ENCODE peak calls at places on chromosome 9, in ten cellular contexts. One of them, this sample, is unnamed.

GRCh38 chr9:74447451-74448193 is 49.5 kb upstream of the RORB start:
- DNase-seq in HFF-Myc: no peak
- DNase-seq in A549: no peak
- DNase-seq in dorsolateral prefrontal cortex: no peak
- DNase-seq in foreskin fibroblast: no peak
- DNase-seq in thyroid gland: no peak
- DNase-seq in neural progenitor cell: no peak
- DNase-seq in ovary: no peak
- DNase-seq in B cell: no peak
- DNase-seq in GM12865: no peak
- DNase-seq in this sample: no peak

GRCh38 chr9:84917366-84918063 is 248.0 kb downstream of the NTRK2 start:
- DNase-seq in HFF-Myc: no peak
- DNase-seq in A549: no peak
- DNase-seq in dorsolateral prefrontal cortex: no peak
- DNase-seq in foreskin fibroblast: no peak
- DNase-seq in thyroid gland: peak
- DNase-seq in neural progenitor cell: peak
- DNase-seq in ovary: no peak
- DNase-seq in B cell: no peak
- DNase-seq in GM12865: no peak
- DNase-seq in this sample: no peak

GRCh38 chr9:95508242-95508967 is 8.4 kb downstream of the PTCH1 start:
- DNase-seq in HFF-Myc: no peak
- DNase-seq in A549: peak
- DNase-seq in dorsolateral prefrontal cortex: peak
- DNase-seq in foreskin fibroblast: no peak
- DNase-seq in thyroid gland: no peak
- DNase-seq in neural progenitor cell: peak
- DNase-seq in ovary: peak
- DNase-seq in B cell: peak
- DNase-seq in GM12865: peak
- DNase-seq in this sample: peak

GRCh38 chr9:22682536-22683392 is 236.1 kb downstream of the DMRTA1 start:
- DNase-seq in HFF-Myc: peak
- DNase-seq in A549: peak
- DNase-seq in dorsolateral prefrontal cortex: no peak
- DNase-seq in foreskin fibroblast: no peak
- DNase-seq in thyroid gland: no peak
- DNase-seq in neural progenitor cell: no peak
- DNase-seq in ovary: no peak
- DNase-seq in B cell: no peak
- DNase-seq in GM12865: no peak
- DNase-seq in this sample: no peak

GRCh38 chr9:15390200-15390599 is 32.5 kb upstream of the SNAPC3 start:
- DNase-seq in HFF-Myc: no peak
- DNase-seq in A549: no peak
- DNase-seq in dorsolateral prefrontal cortex: no peak
- DNase-seq in foreskin fibroblast: no peak
- DNase-seq in thyroid gland: no peak
- DNase-seq in neural progenitor cell: no peak
- DNase-seq in ovary: no peak
- DNase-seq in B cell: no peak
- DNase-seq in GM12865: no peak
- DNase-seq in this sample: no peak

GRCh38 chr9:93057703-93058356 is 671 bp upstream of the SUSD3 start:
- DNase-seq in HFF-Myc: no peak
- DNase-seq in A549: no peak
- DNase-seq in dorsolateral prefrontal cortex: no peak
- DNase-seq in foreskin fibroblast: no peak
- DNase-seq in thyroid gland: no peak
- DNase-seq in neural progenitor cell: no peak
- DNase-seq in ovary: peak
- DNase-seq in B cell: peak
- DNase-seq in GM12865: no peak
- DNase-seq in this sample: no peak

GRCh38 chr9:16257604-16258003 is 612.9 kb downstream of the BNC2 start:
- DNase-seq in HFF-Myc: no peak
- DNase-seq in A549: peak
- DNase-seq in dorsolateral prefrontal cortex: no peak
- DNase-seq in foreskin fibroblast: no peak
- DNase-seq in thyroid gland: no peak
- DNase-seq in neural progenitor cell: peak
- DNase-seq in ovary: no peak
- DNase-seq in B cell: no peak
- DNase-seq in GM12865: no peak
- DNase-seq in this sample: no peak

GRCh38 chr9:87579761-87580626 is 82.3 kb downstream of the DAPK1 start:
- DNase-seq in HFF-Myc: no peak
- DNase-seq in A549: no peak
- DNase-seq in dorsolateral prefrontal cortex: no peak
- DNase-seq in foreskin fibroblast: no peak
- DNase-seq in thyroid gland: no peak
- DNase-seq in neural progenitor cell: no peak
- DNase-seq in ovary: no peak
- DNase-seq in B cell: no peak
- DNase-seq in GM12865: no peak
- DNase-seq in this sample: no peak

GRCh38 chr9:11794984-11795383 is 898.2 kb upstream of the TYRP1 start:
- DNase-seq in HFF-Myc: no peak
- DNase-seq in A549: no peak
- DNase-seq in dorsolateral prefrontal cortex: no peak
- DNase-seq in foreskin fibroblast: no peak
- DNase-seq in thyroid gland: no peak
- DNase-seq in neural progenitor cell: no peak
- DNase-seq in ovary: no peak
- DNase-seq in B cell: no peak
- DNase-seq in GM12865: no peak
- DNase-seq in this sample: no peak

GRCh38 chr9:33287087-33287490 is 3.2 kb upstream of the NFX1 start:
- DNase-seq in HFF-Myc: peak
- DNase-seq in A549: peak
- DNase-seq in dorsolateral prefrontal cortex: no peak
- DNase-seq in foreskin fibroblast: peak
- DNase-seq in thyroid gland: peak
- DNase-seq in neural progenitor cell: peak
- DNase-seq in ovary: no peak
- DNase-seq in B cell: peak
- DNase-seq in GM12865: peak
- DNase-seq in this sample: peak

GRCh38 chr9:120904061-120904998 is 22.3 kb downstream of the TRAF1 start:
- DNase-seq in HFF-Myc: no peak
- DNase-seq in A549: no peak
- DNase-seq in dorsolateral prefrontal cortex: no peak
- DNase-seq in foreskin fibroblast: no peak
- DNase-seq in thyroid gland: no peak
- DNase-seq in neural progenitor cell: no peak
- DNase-seq in ovary: no peak
- DNase-seq in B cell: peak
- DNase-seq in GM12865: peak
- DNase-seq in this sample: no peak

GRCh38 chr9:77456829-77457437 is 191.2 kb downstream of the GNA14 start:
- DNase-seq in HFF-Myc: peak
- DNase-seq in A549: peak
- DNase-seq in dorsolateral prefrontal cortex: peak
- DNase-seq in foreskin fibroblast: peak
- DNase-seq in thyroid gland: peak
- DNase-seq in neural progenitor cell: peak
- DNase-seq in ovary: peak
- DNase-seq in B cell: peak
- DNase-seq in GM12865: peak
- DNase-seq in this sample: peak

GRCh38 chr9:133964463-133964862 is 27.7 kb downstream of the VAV2 start:
- DNase-seq in HFF-Myc: no peak
- DNase-seq in A549: no peak
- DNase-seq in dorsolateral prefrontal cortex: no peak
- DNase-seq in foreskin fibroblast: no peak
- DNase-seq in thyroid gland: no peak
- DNase-seq in neural progenitor cell: no peak
- DNase-seq in ovary: no peak
- DNase-seq in B cell: no peak
- DNase-seq in GM12865: no peak
- DNase-seq in this sample: no peak

GRCh38 chr9:83013867-83014605 is 48.9 kb downstream of the RASEF start:
- DNase-seq in HFF-Myc: peak
- DNase-seq in A549: no peak
- DNase-seq in dorsolateral prefrontal cortex: no peak
- DNase-seq in foreskin fibroblast: peak
- DNase-seq in thyroid gland: no peak
- DNase-seq in neural progenitor cell: no peak
- DNase-seq in ovary: no peak
- DNase-seq in B cell: no peak
- DNase-seq in GM12865: no peak
- DNase-seq in this sample: no peak

GRCh38 chr9:38068866-38069628 is at the start of gene SHB:
- DNase-seq in HFF-Myc: no peak
- DNase-seq in A549: peak
- DNase-seq in dorsolateral prefrontal cortex: peak
- DNase-seq in foreskin fibroblast: peak
- DNase-seq in thyroid gland: peak
- DNase-seq in neural progenitor cell: peak
- DNase-seq in ovary: peak
- DNase-seq in B cell: peak
- DNase-seq in GM12865: peak
- DNase-seq in this sample: peak
- TF ChIP-seq CTCF in HFF-Myc: no peak
- TF ChIP-seq CTCF in A549: peak
- TF ChIP-seq CTCF in dorsolateral prefrontal cortex: peak
- TF ChIP-seq CTCF in foreskin fibroblast: no peak
- TF ChIP-seq CTCF in thyroid gland: no peak
- TF ChIP-seq CTCF in neural progenitor cell: no peak
- TF ChIP-seq CTCF in ovary: no peak
- TF ChIP-seq CTCF in B cell: no peak
- TF ChIP-seq CTCF in GM12865: no peak
- TF ChIP-seq CTCF in this sample: no peak

DNA sequence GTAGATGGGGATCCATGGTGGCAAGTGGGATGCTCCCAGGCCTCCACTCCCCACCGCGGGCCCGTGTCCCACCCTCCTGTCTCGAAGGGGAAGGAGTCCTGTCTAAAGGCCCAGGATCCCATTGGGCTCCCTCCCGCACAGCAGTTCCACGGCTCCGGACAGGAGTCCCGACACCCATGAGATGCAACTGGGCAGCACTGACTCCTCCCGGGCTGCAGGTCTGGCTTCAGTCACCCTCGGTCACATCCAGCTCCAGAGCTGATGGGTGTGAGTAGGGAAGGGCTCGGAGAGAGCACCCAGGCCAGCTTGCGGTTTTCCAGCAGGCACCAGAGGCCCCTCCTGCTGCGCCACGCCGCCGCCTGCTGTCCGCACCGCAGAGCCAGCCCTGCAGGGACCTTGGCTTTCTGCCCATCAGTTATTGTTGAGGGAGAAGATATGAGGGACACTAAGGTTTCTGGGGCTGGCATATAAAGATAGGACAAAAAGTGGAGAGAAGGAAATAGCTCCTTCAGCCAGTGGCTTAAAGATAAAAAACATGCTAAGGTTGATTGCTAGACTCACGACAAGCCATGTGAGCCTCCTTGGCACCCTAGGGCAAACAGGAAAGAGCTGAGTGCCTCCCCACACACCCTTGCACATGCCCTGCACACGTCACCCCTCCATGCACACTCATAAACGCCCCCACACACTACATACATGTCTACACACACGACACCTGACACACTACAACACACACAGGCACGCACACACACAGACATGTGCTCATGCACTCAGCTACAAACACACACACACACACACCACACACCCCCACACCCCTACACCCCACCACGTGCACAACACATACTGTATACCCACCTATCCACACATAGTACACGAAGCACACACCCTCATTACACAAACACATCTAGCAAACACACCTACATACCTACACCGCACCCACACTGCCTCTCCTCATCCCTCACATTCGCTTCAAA is 79.0 kb downstream of the AK8 start:
- DNase-seq in HFF-Myc: no peak
- DNase-seq in A549: no peak
- DNase-seq in dorsolateral prefrontal cortex: no peak
- DNase-seq in foreskin fibroblast: no peak
- DNase-seq in thyroid gland: no peak
- DNase-seq in neural progenitor cell: no peak
- DNase-seq in ovary: peak
- DNase-seq in B cell: no peak
- DNase-seq in GM12865: no peak
- DNase-seq in this sample: no peak
- TF ChIP-seq CTCF in HFF-Myc: no peak
- TF ChIP-seq CTCF in A549: no peak
- TF ChIP-seq CTCF in dorsolateral prefrontal cortex: no peak
- TF ChIP-seq CTCF in foreskin fibroblast: peak
- TF ChIP-seq CTCF in thyroid gland: no peak
- TF ChIP-seq CTCF in neural progenitor cell: peak
- TF ChIP-seq CTCF in ovary: no peak
- TF ChIP-seq CTCF in B cell: no peak
- TF ChIP-seq CTCF in GM12865: no peak
- TF ChIP-seq CTCF in this sample: peak

DNA sequence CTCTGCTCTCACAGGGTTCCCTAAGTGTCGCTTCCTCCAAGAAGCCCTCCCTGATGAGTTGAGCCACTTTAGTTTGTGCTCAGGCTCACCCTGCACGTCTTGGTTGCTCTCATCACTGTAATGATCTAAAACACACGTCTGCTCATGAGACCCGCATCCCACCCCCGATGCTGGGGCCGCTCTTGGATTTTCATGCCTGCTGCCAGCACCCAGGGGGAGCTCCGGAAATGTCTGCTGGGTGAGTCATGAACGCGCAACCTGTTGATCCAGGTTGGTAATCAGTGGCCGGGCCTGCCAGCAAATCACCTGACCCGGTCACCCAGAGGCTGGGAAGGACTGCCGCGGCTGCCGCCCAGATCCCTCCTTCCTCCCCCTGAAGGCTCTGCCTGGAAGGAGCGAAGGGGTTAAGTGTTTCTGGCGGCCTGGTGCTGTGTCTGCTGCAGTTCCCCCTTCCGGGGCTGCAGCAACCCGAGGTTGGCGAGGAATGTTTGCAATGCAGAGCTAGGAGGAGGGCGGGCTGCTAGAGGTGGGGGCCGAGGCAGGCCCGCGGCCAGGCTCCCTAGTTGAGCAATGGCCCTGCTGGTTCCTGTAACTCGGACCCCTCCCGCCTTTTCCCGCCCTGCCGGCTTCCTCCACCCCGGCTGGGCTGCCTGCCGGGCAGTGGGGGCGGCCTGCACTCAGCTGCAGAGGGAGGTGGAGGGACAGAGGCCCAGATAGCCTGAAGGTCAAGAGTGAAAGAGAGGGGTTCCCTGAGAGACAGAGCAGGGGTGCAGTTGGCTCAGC is 156.1 kb upstream of the IER5L start:
- DNase-seq in HFF-Myc: peak
- DNase-seq in A549: peak
- DNase-seq in dorsolateral prefrontal cortex: peak
- DNase-seq in foreskin fibroblast: peak
- DNase-seq in thyroid gland: peak
- DNase-seq in neural progenitor cell: peak
- DNase-seq in ovary: peak
- DNase-seq in B cell: no peak
- DNase-seq in GM12865: no peak
- DNase-seq in this sample: no peak
- TF ChIP-seq CTCF in HFF-Myc: no peak
- TF ChIP-seq CTCF in A549: peak
- TF ChIP-seq CTCF in dorsolateral prefrontal cortex: no peak
- TF ChIP-seq CTCF in foreskin fibroblast: no peak
- TF ChIP-seq CTCF in thyroid gland: no peak
- TF ChIP-seq CTCF in neural progenitor cell: no peak
- TF ChIP-seq CTCF in ovary: no peak
- TF ChIP-seq CTCF in B cell: no peak
- TF ChIP-seq CTCF in GM12865: no peak
- TF ChIP-seq CTCF in this sample: no peak

GRCh38 chr9:19174127-19174921 is 47.0 kb upstream of the PLIN2 start:
- DNase-seq in HFF-Myc: peak
- DNase-seq in A549: peak
- DNase-seq in dorsolateral prefrontal cortex: no peak
- DNase-seq in foreskin fibroblast: peak
- DNase-seq in thyroid gland: peak
- DNase-seq in neural progenitor cell: peak
- DNase-seq in ovary: peak
- DNase-seq in B cell: peak
- DNase-seq in GM12865: peak
- DNase-seq in this sample: peak
- TF ChIP-seq CTCF in HFF-Myc: peak
- TF ChIP-seq CTCF in A549: peak
- TF ChIP-seq CTCF in dorsolateral prefrontal cortex: peak
- TF ChIP-seq CTCF in foreskin fibroblast: peak
- TF ChIP-seq CTCF in thyroid gland: no peak
- TF ChIP-seq CTCF in neural progenitor cell: peak
- TF ChIP-seq CTCF in ovary: peak
- TF ChIP-seq CTCF in B cell: peak
- TF ChIP-seq CTCF in GM12865: peak
- TF ChIP-seq CTCF in this sample: peak